ENCODE peak calls at places on chromosome 7, in seven cellular contexts. N is H1, Z is GM12878, Y is HCT116, R is HepG2, I is K562, O is SK-N-SH. L is an unnamed sample.

GRCh38 chr7:64875258-64875657 is 27.8 kb upstream of the ZNF273 start:
- DNase-seq in N (peak), Z (no peak), Y (no peak), R (no peak), I (no peak), O (no peak), L (no peak)

GRCh38 chr7:15972767-15973362 is 286.4 kb upstream of the MEOX2 start:
- DNase-seq in N (no peak), Z (no peak), Y (no peak), R (no peak), I (no peak), O (no peak), L (no peak)

GRCh38 chr7:157871681-157872080 is 534.9 kb downstream of the DNAJB6 start:
- DNase-seq in N (no peak), Z (no peak), Y (no peak), R (no peak), I (no peak), O (no peak), L (no peak)

GRCh38 chr7:36749282-36749960 is 25.1 kb upstream of the AOAH start:
- DNase-seq in N (no peak), Z (no peak), Y (no peak), R (no peak), I (no peak), O (no peak), L (no peak)

GRCh38 chr7:107768263-107768662 is 24.3 kb downstream of the CBLL1 start:
- DNase-seq in N (no peak), Z (no peak), Y (no peak), R (no peak), I (no peak), O (no peak), L (no peak)

GRCh38 chr7:55109384-55110167 is 90.8 kb downstream of the EGFR start:
- DNase-seq in N (no peak), Z (no peak), Y (peak), R (no peak), I (no peak), O (no peak), L (peak)

GRCh38 chr7:121530251-121531174 is 134.4 kb upstream of the FAM3C start:
- DNase-seq in N (no peak), Z (peak), Y (peak), R (no peak), I (no peak), O (no peak), L (no peak)

GRCh38 chr7:23469961-23470250 is 385 bp downstream of the IGF2BP3 start:
- DNase-seq in N (peak), Z (no peak), Y (no peak), R (no peak), I (no peak), O (no peak), L (no peak)

GRCh38 chr7:122354656-122355055 is 50.1 kb upstream of the FEZF1 start:
- DNase-seq in N (no peak), Z (no peak), Y (no peak), R (no peak), I (no peak), O (no peak), L (no peak)

GRCh38 chr7:54711900-54712595 is 47.0 kb downstream of the SEC61G start:
- DNase-seq in N (no peak), Z (no peak), Y (no peak), R (no peak), I (no peak), O (no peak), L (no peak)

GRCh38 chr7:12827219-12827821 is 139.9 kb downstream of the ARL4A start:
- DNase-seq in N (no peak), Z (no peak), Y (no peak), R (no peak), I (no peak), O (no peak), L (no peak)

GRCh38 chr7:159056722-159057121 is 87.9 kb downstream of the VIPR2 start:
- DNase-seq in N (no peak), Z (no peak), Y (no peak), R (no peak), I (no peak), O (no peak), L (no peak)

GRCh38 chr7:36887235-36887634 is 162.9 kb upstream of the AOAH start:
- DNase-seq in N (no peak), Z (no peak), Y (no peak), R (no peak), I (no peak), O (no peak), L (no peak)

GRCh38 chr7:13144622-13145021 is 457.2 kb downstream of the ARL4A start:
- DNase-seq in N (no peak), Z (no peak), Y (no peak), R (no peak), I (no peak), O (no peak), L (no peak)

GRCh38 chr7:16345979-16346958 is 75.1 kb downstream of the CRPPA start:
- DNase-seq in N (no peak), Z (no peak), Y (peak), R (no peak), I (no peak), O (no peak), L (no peak)

GRCh38 chr7:105389090-105389650 is 449 bp upstream of the SRPK2 start:
- DNase-seq in N (peak), Z (no peak), Y (peak), R (peak), I (no peak), O (no peak), L (no peak)

GRCh38 chr7:34219153-34219552 is 313.8 kb downstream of the BMPER start:
- DNase-seq in N (no peak), Z (no peak), Y (no peak), R (no peak), I (no peak), O (no peak), L (peak)

GRCh38 chr7:68725843-68726242 is 872.4 kb upstream of the AUTS2 start:
- DNase-seq in N (no peak), Z (no peak), Y (no peak), R (no peak), I (no peak), O (no peak), L (no peak)

GRCh38 chr7:157604661-157605381 is 268.0 kb downstream of the DNAJB6 start:
- DNase-seq in N (no peak), Z (no peak), Y (no peak), R (no peak), I (no peak), O (no peak), L (no peak)

GRCh38 chr7:100407285-100408180 is 21.0 kb downstream of the ZCWPW1 start:
- DNase-seq in N (peak), Z (peak), Y (peak), R (peak), I (peak), O (peak), L (peak)

GRCh38 chr7:48617988-48618387 is 306.4 kb upstream of the CDC14C start:
- DNase-seq in N (no peak), Z (no peak), Y (no peak), R (no peak), I (no peak), O (no peak), L (no peak)

GRCh38 chr7:13988765-13989137 is 715 bp downstream of the ETV1 start:
- DNase-seq in N (no peak), Z (no peak), Y (no peak), R (no peak), I (no peak), O (peak), L (peak)

GRCh38 chr7:6536899-6537298 is 14.4 kb downstream of the GRID2IP start:
- DNase-seq in N (peak), Z (no peak), Y (no peak), R (no peak), I (no peak), O (peak), L (peak)

GRCh38 chr7:6531492-6532279 is 19.6 kb downstream of the GRID2IP start:
- DNase-seq in N (no peak), Z (no peak), Y (no peak), R (no peak), I (no peak), O (no peak), L (no peak)

GRCh38 chr7:6536262-6536770 is 14.9 kb downstream of the GRID2IP start:
- DNase-seq in N (peak), Z (no peak), Y (no peak), R (no peak), I (no peak), O (peak), L (no peak)

GRCh38 chr7:6532516-6532915 is 18.7 kb downstream of the GRID2IP start:
- DNase-seq in N (no peak), Z (no peak), Y (no peak), R (no peak), I (no peak), O (no peak), L (no peak)

GRCh38 chr7:6533893-6534804 is 17.1 kb downstream of the GRID2IP start:
- DNase-seq in N (no peak), Z (peak), Y (no peak), R (no peak), I (no peak), O (no peak), L (no peak)
- TF ChIP-seq YY1 in N (no peak), Z (no peak), Y (no peak), R (no peak), I (no peak), O (no peak), L (no peak)

GRCh38 chr7:140983802-140984201 is 30.9 kb downstream of the MRPS33 start:
- DNase-seq in N (no peak), Z (no peak), Y (peak), R (no peak), I (peak), O (no peak), L (peak)
- TF ChIP-seq YY1 in N (no peak), Z (no peak), Y (no peak), R (no peak), I (no peak), O (no peak), L (no peak)

DNA sequence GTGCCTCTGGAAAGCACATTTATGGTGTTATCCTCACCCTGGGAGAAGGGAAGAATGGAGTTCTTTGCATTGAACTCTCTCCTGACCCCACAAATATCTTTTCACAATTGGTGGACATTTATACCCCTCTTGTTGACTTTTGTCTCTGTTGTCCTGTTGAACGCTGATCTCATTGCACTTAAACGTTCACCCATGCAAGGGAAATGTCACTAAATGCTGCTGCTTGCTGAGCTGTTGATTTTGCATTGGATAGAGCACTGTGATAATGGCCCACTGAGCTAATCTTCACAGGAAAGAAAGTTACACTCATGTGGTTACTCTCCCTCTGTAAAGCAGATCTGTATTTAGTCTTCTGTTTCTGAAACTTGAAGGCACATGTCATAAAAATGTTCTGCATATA is 133.4 kb downstream of the FZD1 start:
- DNase-seq in N (no peak), Z (no peak), Y (no peak), R (no peak), I (no peak), O (no peak), L (no peak)
- TF ChIP-seq YY1 in N (no peak), Z (no peak), Y (no peak), R (no peak), I (no peak), O (no peak), L (no peak)

GRCh38 chr7:29523728-29524127 is 39.9 kb upstream of the PRR15 start:
- DNase-seq in N (no peak), Z (no peak), Y (no peak), R (no peak), I (no peak), O (no peak), L (no peak)
- TF ChIP-seq YY1 in N (no peak), Z (no peak), Y (no peak), R (no peak), I (no peak), O (no peak), L (no peak)

GRCh38 chr7:154841731-154842331 is 161.1 kb downstream of the PAXIP1 start:
- DNase-seq in N (no peak), Z (no peak), Y (no peak), R (no peak), I (no peak), O (peak), L (no peak)
- TF ChIP-seq YY1 in N (no peak), Z (no peak), Y (no peak), R (no peak), I (no peak), O (no peak), L (no peak)

GRCh38 chr7:2873146-2873545 is 29.0 kb upstream of the GNA12 start:
- DNase-seq in N (no peak), Z (no peak), Y (no peak), R (no peak), I (no peak), O (peak), L (no peak)
- TF ChIP-seq YY1 in N (no peak), Z (no peak), Y (no peak), R (no peak), I (no peak), O (no peak), L (no peak)

GRCh38 chr7:28417321-28417940 is 5.1 kb downstream of the CREB5 start:
- DNase-seq in N (no peak), Z (no peak), Y (no peak), R (no peak), I (no peak), O (no peak), L (no peak)

GRCh38 chr7:28423112-28423511 is 10.8 kb downstream of the CREB5 start:
- DNase-seq in N (no peak), Z (no peak), Y (no peak), R (no peak), I (no peak), O (no peak), L (no peak)

GRCh38 chr7:28418311-28418710 is 6.0 kb downstream of the CREB5 start:
- DNase-seq in N (no peak), Z (no peak), Y (no peak), R (no peak), I (no peak), O (no peak), L (no peak)

GRCh38 chr7:28423919-28424514 is 11.7 kb downstream of the CREB5 start:
- DNase-seq in N (no peak), Z (no peak), Y (no peak), R (no peak), I (no peak), O (no peak), L (no peak)

DNA sequence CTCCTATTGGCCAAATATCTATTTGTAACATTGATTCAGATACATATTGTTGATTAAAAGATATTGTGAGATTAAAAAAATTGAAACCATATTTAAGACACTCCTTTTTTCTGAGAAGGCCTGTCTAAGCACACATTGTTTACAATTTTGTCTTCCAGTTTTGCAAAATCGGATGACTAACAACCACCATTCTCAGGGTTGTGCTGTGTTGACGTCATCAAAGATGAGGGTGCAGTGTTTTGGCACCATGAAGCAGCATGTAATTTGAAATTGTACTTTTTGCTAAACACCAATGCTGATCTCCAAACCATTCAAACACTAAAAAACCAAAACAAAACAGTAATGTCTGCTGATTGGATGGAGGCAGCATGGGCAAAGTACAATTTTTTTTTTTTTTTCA is 7.4 kb downstream of the CREB5 start:
- DNase-seq in N (no peak), Z (no peak), Y (no peak), R (no peak), I (no peak), O (no peak), L (no peak)
- TF ChIP-seq YY1 in N (no peak), Z (no peak), Y (no peak), R (no peak), I (no peak), O (no peak), L (no peak)

GRCh38 chr7:30470783-30471182 is 7.8 kb downstream of the NOD1 start:
- DNase-seq in N (no peak), Z (no peak), Y (no peak), R (no peak), I (peak), O (no peak), L (no peak)

GRCh38 chr7:30470163-30470770 is 8.3 kb downstream of the NOD1 start:
- DNase-seq in N (no peak), Z (no peak), Y (no peak), R (no peak), I (peak), O (no peak), L (no peak)

GRCh38 chr7:30468791-30469190 is 9.8 kb downstream of the NOD1 start:
- DNase-seq in N (no peak), Z (no peak), Y (no peak), R (no peak), I (no peak), O (no peak), L (no peak)

GRCh38 chr7:30468041-30468440 is 10.5 kb downstream of the NOD1 start:
- DNase-seq in N (no peak), Z (no peak), Y (no peak), R (no peak), I (no peak), O (no peak), L (no peak)

GRCh38 chr7:30469303-30469702 is 9.3 kb downstream of the NOD1 start:
- DNase-seq in N (peak), Z (no peak), Y (peak), R (peak), I (no peak), O (no peak), L (peak)
- TF ChIP-seq YY1 in N (peak), Z (no peak), Y (no peak), R (no peak), I (no peak), O (no peak), L (no peak)